ENCODE peak calls at places on chromosomes 2 and 18, in six cellular contexts. K is fibroblast of lung; P is CD8-positive, alpha-beta T cell; C is tibial artery; I is hepatocyte; V is mucosa of descending colon. Q is an unnamed sample.

GRCh38 chr18:49161627-49162026 is 210.9 kb upstream of the SMAD7 start:
- DNase-seq in K (peak), P (no peak), C (no peak), I (peak), V (no peak), Q (no peak)

GRCh38 chr18:21686282-21687105 is 18.1 kb downstream of the ABHD3 start:
- DNase-seq in K (peak), P (no peak), C (no peak), I (peak), V (no peak), Q (no peak)

GRCh38 chr2:237581751-237582746 is 8.5 kb downstream of the RAB17 start:
- DNase-seq in K (peak), P (peak), C (peak), I (peak), V (no peak), Q (no peak)

GRCh38 chr2:241851325-241852115 is 7.2 kb downstream of the PDCD1 start:
- DNase-seq in K (no peak), P (no peak), C (no peak), I (no peak), V (no peak), Q (peak)

GRCh38 chr2:134396493-134396892 is 142.6 kb downstream of the MGAT5 start:
- DNase-seq in K (no peak), P (no peak), C (no peak), I (peak), V (peak), Q (no peak)

GRCh38 chr2:433216-433615 is 145.3 kb upstream of the ALKAL2 start:
- DNase-seq in K (no peak), P (no peak), C (no peak), I (no peak), V (no peak), Q (no peak)

GRCh38 chr18:79512461-79513380 is 117.0 kb downstream of the NFATC1 start:
- DNase-seq in K (no peak), P (no peak), C (peak), I (no peak), V (peak), Q (peak)

GRCh38 chr2:70440621-70441020 is 113.0 kb downstream of the TGFA start:
- DNase-seq in K (no peak), P (no peak), C (no peak), I (no peak), V (no peak), Q (no peak)

GRCh38 chr2:216863029-216863428 is 3.2 kb upstream of the TNP1 start:
- DNase-seq in K (no peak), P (no peak), C (no peak), I (no peak), V (no peak), Q (no peak)

GRCh38 chr2:235416816-235417499 is 76.9 kb upstream of the AGAP1 start:
- DNase-seq in K (peak), P (no peak), C (no peak), I (peak), V (no peak), Q (no peak)

GRCh38 chr18:63095768-63096167 is 223.8 kb downstream of the BCL2 start:
- DNase-seq in K (no peak), P (no peak), C (no peak), I (no peak), V (no peak), Q (no peak)

GRCh38 chr2:2621855-2622254 is 290.8 kb upstream of the MYT1L start:
- DNase-seq in K (no peak), P (no peak), C (no peak), I (no peak), V (no peak), Q (no peak)

GRCh38 chr18:79718126-79718525 is 38.5 kb downstream of the CTDP1 start:
- DNase-seq in K (no peak), P (no peak), C (no peak), I (no peak), V (no peak), Q (no peak)

GRCh38 chr2:219353129-219353528 is 20.6 kb upstream of the RESP18 start:
- DNase-seq in K (no peak), P (no peak), C (no peak), I (no peak), V (no peak), Q (no peak)

GRCh38 chr18:48475635-48476549 is 62.9 kb upstream of the CTIF start:
- DNase-seq in K (peak), P (no peak), C (peak), I (peak), V (no peak), Q (no peak)

GRCh38 chr2:11163439-11164317 is 8.4 kb downstream of the SLC66A3 start:
- DNase-seq in K (no peak), P (no peak), C (no peak), I (no peak), V (no peak), Q (no peak)

GRCh38 chr18:21826196-21826595 is 85.6 kb downstream of the MIB1 start:
- DNase-seq in K (peak), P (no peak), C (no peak), I (no peak), V (no peak), Q (no peak)

GRCh38 chr2:149049142-149049541 is 10.6 kb downstream of the LYPD6B start:
- DNase-seq in K (peak), P (no peak), C (no peak), I (no peak), V (no peak), Q (no peak)

GRCh38 chr18:45792551-45793294 is 32.8 kb upstream of the SIGLEC15 start:
- DNase-seq in K (peak), P (no peak), C (no peak), I (no peak), V (no peak), Q (no peak)

GRCh38 chr18:51196116-51196810 is 1.2 kb downstream of the MEX3C start:
- DNase-seq in K (peak), P (peak), C (peak), I (peak), V (peak), Q (peak)

GRCh38 chr18:32469691-32470131 is 971 bp downstream of the GAREM1 start:
- DNase-seq in K (peak), P (no peak), C (no peak), I (peak), V (no peak), Q (no peak)

GRCh38 chr2:187461294-187462261 is 13.5 kb upstream of the CALCRL start:
- DNase-seq in K (peak), P (no peak), C (no peak), I (peak), V (peak), Q (no peak)

GRCh38 chr2:28818053-28818452 is 7.4 kb downstream of the SPDYA start:
- DNase-seq in K (no peak), P (no peak), C (no peak), I (no peak), V (no peak), Q (no peak)

GRCh38 chr2:240948086-240948485 is 42.0 kb downstream of the CROCC2 start:
- DNase-seq in K (no peak), P (no peak), C (no peak), I (no peak), V (no peak), Q (peak)

GRCh38 chr18:58631301-58631700 is 2.4 kb upstream of the ALPK2 start:
- DNase-seq in K (no peak), P (no peak), C (no peak), I (no peak), V (no peak), Q (no peak)

GRCh38 chr2:214069254-214069653 is 341.6 kb upstream of the VWC2L start:
- DNase-seq in K (peak), P (no peak), C (peak), I (peak), V (no peak), Q (no peak)

GRCh38 chr18:70046796-70047195 is 99.1 kb upstream of the CD226 start:
- DNase-seq in K (no peak), P (no peak), C (no peak), I (no peak), V (no peak), Q (no peak)

GRCh38 chr2:171482877-171483276 is 39.4 kb upstream of the CYBRD1 start:
- DNase-seq in K (no peak), P (no peak), C (no peak), I (no peak), V (no peak), Q (no peak)

GRCh38 chr2:46835520-46835919 is 80.1 kb downstream of the MCFD2 start:
- DNase-seq in K (no peak), P (no peak), C (no peak), I (no peak), V (no peak), Q (no peak)

GRCh38 chr2:156021326-156022040 is 311.0 kb downstream of the NR4A2 start:
- DNase-seq in K (no peak), P (no peak), C (no peak), I (no peak), V (no peak), Q (no peak)

GRCh38 chr2:3461781-3462492 is 57.4 kb downstream of the ADI1 start:
- DNase-seq in K (peak), P (peak), C (no peak), I (peak), V (no peak), Q (no peak)

GRCh38 chr2:218626369-218626768 is 18.7 kb downstream of the PLCD4 start:
- DNase-seq in K (no peak), P (no peak), C (no peak), I (no peak), V (no peak), Q (no peak)

GRCh38 chr2:216283038-216283900 is 89.0 kb downstream of the MARCHF4 start:
- DNase-seq in K (no peak), P (no peak), C (no peak), I (peak), V (no peak), Q (no peak)

GRCh38 chr18:51193621-51194287 is 3.7 kb downstream of the MEX3C start:
- DNase-seq in K (peak), P (no peak), C (no peak), I (no peak), V (no peak), Q (no peak)

GRCh38 chr2:201467666-201468065 is 16.1 kb downstream of the STRADB start:
- DNase-seq in K (peak), P (no peak), C (no peak), I (no peak), V (no peak), Q (no peak)

GRCh38 chr2:120441744-120442471 is 96.0 kb downstream of the INHBB start:
- DNase-seq in K (peak), P (no peak), C (no peak), I (peak), V (no peak), Q (peak)
- TF ChIP-seq CTCF in K (no peak), P (no peak), C (no peak), I (no peak), V (no peak), Q (no peak)

DNA sequence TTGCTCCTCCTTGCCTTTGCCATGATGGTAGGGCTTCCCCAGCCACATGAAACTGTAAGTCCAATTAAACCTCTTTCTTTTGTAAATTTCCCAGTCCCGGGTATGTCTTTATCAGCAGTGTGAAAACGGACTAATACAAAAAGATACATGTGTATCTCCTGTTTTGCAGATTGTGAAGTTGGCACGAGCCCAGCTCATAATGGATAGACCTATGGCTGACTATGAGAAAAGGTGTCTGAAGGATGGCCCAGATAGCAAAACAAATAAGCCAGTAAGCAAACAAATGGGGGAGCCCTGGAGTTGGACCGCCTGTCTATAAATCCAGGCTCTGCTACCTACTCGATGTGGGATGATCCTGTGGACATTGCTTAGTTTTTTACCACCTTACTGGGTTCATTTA is 15.5 kb upstream of the PRKCE start:
- DNase-seq in K (no peak), P (no peak), C (no peak), I (no peak), V (no peak), Q (no peak)
- TF ChIP-seq CTCF in K (no peak), P (no peak), C (no peak), I (no peak), V (no peak), Q (no peak)

GRCh38 chr18:53861185-53861584 is 363.3 kb downstream of the MBD2 start:
- DNase-seq in K (no peak), P (no peak), C (no peak), I (no peak), V (no peak), Q (no peak)

GRCh38 chr18:53862921-53863320 is 361.5 kb downstream of the MBD2 start:
- DNase-seq in K (no peak), P (no peak), C (no peak), I (no peak), V (no peak), Q (no peak)

GRCh38 chr18:53864758-53865157 is 359.7 kb downstream of the MBD2 start:
- DNase-seq in K (no peak), P (no peak), C (no peak), I (no peak), V (no peak), Q (no peak)
- TF ChIP-seq CTCF in K (no peak), P (no peak), C (no peak), I (peak), V (no peak), Q (no peak)

GRCh38 chr2:25438793-25439192 is 97.1 kb upstream of the DNMT3A start:
- DNase-seq in K (no peak), P (no peak), C (no peak), I (no peak), V (no peak), Q (no peak)

GRCh38 chr2:25443766-25444165 is 102.0 kb upstream of the DNMT3A start:
- DNase-seq in K (no peak), P (no peak), C (no peak), I (no peak), V (no peak), Q (no peak)

GRCh38 chr2:25435421-25435820 is 93.7 kb upstream of the DNMT3A start:
- DNase-seq in K (no peak), P (no peak), C (no peak), I (no peak), V (no peak), Q (no peak)

GRCh38 chr2:25437881-25438662 is 96.3 kb upstream of the DNMT3A start:
- DNase-seq in K (no peak), P (no peak), C (no peak), I (no peak), V (no peak), Q (no peak)
- TF ChIP-seq CTCF in K (no peak), P (no peak), C (no peak), I (no peak), V (no peak), Q (no peak)

GRCh38 chr2:227817940-227818568 is 4.4 kb downstream of the CCL20 start:
- DNase-seq in K (peak), P (peak), C (peak), I (peak), V (peak), Q (peak)
- TF ChIP-seq CTCF in K (peak), P (no peak), C (no peak), I (no peak), V (no peak), Q (no peak)

DNA sequence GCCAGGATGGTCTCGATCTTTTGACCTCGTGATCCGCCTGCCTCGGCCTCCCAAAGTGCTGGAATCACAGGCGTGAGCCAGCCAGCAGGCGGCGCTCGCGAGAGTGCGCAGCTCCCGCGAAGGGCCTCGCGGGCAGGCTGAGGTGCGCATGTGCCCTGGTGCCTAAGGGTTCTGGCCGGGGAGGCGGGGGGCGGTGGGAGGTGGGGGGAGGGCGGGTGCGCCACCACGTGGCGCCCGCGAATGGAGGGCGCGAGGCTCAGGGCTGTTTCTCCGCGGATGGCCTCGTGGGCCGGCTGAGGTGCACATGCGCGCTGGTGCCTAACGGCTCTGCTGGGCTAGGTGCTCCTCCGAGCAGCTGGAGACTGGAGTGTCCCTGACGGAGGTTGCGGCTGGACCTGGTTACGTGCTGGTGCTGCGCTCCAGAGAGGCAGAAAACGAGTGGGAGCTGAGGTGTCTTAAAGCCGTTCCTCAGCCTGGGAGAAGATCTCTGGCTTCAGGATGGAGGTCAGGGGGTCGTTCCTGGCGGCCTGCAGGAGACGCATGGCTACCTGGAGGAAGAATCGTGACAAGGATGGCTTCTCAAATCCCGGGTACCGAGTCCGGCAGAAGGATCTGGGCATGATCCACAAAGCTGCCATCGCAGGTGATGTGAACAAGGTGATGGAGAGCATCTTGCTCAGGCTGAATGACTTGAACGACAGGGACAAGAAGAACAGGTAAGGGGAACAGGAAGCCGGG is at the start of gene ANKRD62:
- DNase-seq in K (no peak), P (no peak), C (no peak), I (no peak), V (no peak), Q (no peak)
- TF ChIP-seq CTCF in K (no peak), P (no peak), C (no peak), I (no peak), V (no peak), Q (no peak)

GRCh38 chr2:222978850-222979249 is 73.1 kb upstream of the KCNE4 start:
- DNase-seq in K (no peak), P (no peak), C (no peak), I (no peak), V (no peak), Q (no peak)

GRCh38 chr2:222976521-222977076 is 75.4 kb upstream of the KCNE4 start:
- DNase-seq in K (no peak), P (no peak), C (no peak), I (no peak), V (no peak), Q (no peak)

GRCh38 chr2:222977121-222977520 is 74.9 kb upstream of the KCNE4 start:
- DNase-seq in K (no peak), P (no peak), C (no peak), I (no peak), V (no peak), Q (no peak)

GRCh38 chr2:222982010-222982908 is 69.7 kb upstream of the KCNE4 start:
- DNase-seq in K (peak), P (no peak), C (peak), I (peak), V (no peak), Q (no peak)

GRCh38 chr2:222979484-222979883 is 72.5 kb upstream of the KCNE4 start:
- DNase-seq in K (no peak), P (no peak), C (no peak), I (no peak), V (no peak), Q (no peak)
- TF ChIP-seq CTCF in K (no peak), P (no peak), C (no peak), I (no peak), V (no peak), Q (no peak)